ENCODE peak calls at places on chromosomes 6 and 20, in seven cellular contexts. Q, E, B, L, H, N and C are unnamed samples.
A peak's percentile ranks its signal among the peaks of the same experiment; 100 is the strongest.

GRCh38 chr20:37526238-37526838 is 1.3 kb downstream of the BLCAP start:
- DNase-seq in Q (no peak), E (peak; percentile 72), B (peak; percentile 32), L (peak; percentile 32), H (no peak), N (peak; percentile 58), C (no peak)

GRCh38 chr6:157025459-157025858 is 248.3 kb downstream of the ARID1B start:
- DNase-seq in Q (no peak), E (no peak), B (no peak), L (no peak), H (no peak), N (no peak), C (no peak)

GRCh38 chr6:41445268-41445667 is 100.9 kb upstream of the FOXP4 start:
- DNase-seq in Q (no peak), E (peak; percentile 32), B (no peak), L (no peak), H (no peak), N (no peak), C (no peak)

GRCh38 chr6:149499066-149499465 is 14.3 kb upstream of the ZC3H12D start:
- DNase-seq in Q (no peak), E (peak; percentile 87), B (no peak), L (no peak), H (no peak), N (peak; percentile 57), C (no peak)

GRCh38 chr6:68160348-68160747 is 474.7 kb upstream of the ADGRB3 start:
- DNase-seq in Q (no peak), E (no peak), B (no peak), L (no peak), H (no peak), N (no peak), C (no peak)

GRCh38 chr6:125019873-125020272 is 57.6 kb downstream of the RNF217 start:
- DNase-seq in Q (no peak), E (no peak), B (no peak), L (no peak), H (no peak), N (no peak), C (no peak)

GRCh38 chr20:39954585-39954984 is 734.5 kb downstream of the MAFB start:
- DNase-seq in Q (no peak), E (no peak), B (no peak), L (no peak), H (no peak), N (peak; percentile 18), C (no peak)

GRCh38 chr6:16822975-16823374 is 61.7 kb upstream of the ATXN1 start:
- DNase-seq in Q (no peak), E (no peak), B (no peak), L (no peak), H (no peak), N (no peak), C (no peak)

GRCh38 chr6:129708496-129709216 is 1.3 kb downstream of the ARHGAP18 start:
- DNase-seq in Q (no peak), E (no peak), B (no peak), L (no peak), H (no peak), N (no peak), C (no peak)